ENCODE peak calls at places on chromosomes 4 and X, in six cellular contexts. J, K, O, S, C and R are unnamed samples.
A peak's percentile ranks its signal among the peaks of the same experiment; 100 is the strongest.

GRCh38 chr4:94357624-94358023 is 15.0 kb upstream of the HPGDS start:
- DNase-seq in J (no peak), K (no peak), O (no peak), S (no peak), C (no peak), R (no peak)

GRCh38 chrX:136711147-136711546 is 63.2 kb downstream of the CD40LG start:
- DNase-seq in J (peak; percentile 48), K (peak; percentile 28), O (peak; percentile 59), S (peak; percentile 27), C (no peak), R (no peak)

GRCh38 chr4:60879135-60879701 is 320.9 kb upstream of the ADGRL3 start:
- DNase-seq in J (no peak), K (no peak), O (no peak), S (no peak), C (no peak), R (no peak)

GRCh38 chrX:150036641-150037040 is 98.3 kb upstream of the EOLA2 start:
- DNase-seq in J (no peak), K (no peak), O (no peak), S (no peak), C (no peak), R (no peak)

GRCh38 chr4:8274772-8275241 is 5.3 kb downstream of the HTRA3 start:
- DNase-seq in J (peak; percentile 94), K (peak; percentile 82), O (no peak), S (peak; percentile 65), C (peak; percentile 98), R (no peak)

GRCh38 chr4:8201341-8201781 is 2.3 kb downstream of the SH3TC1 start:
- DNase-seq in J (no peak), K (no peak), O (no peak), S (no peak), C (no peak), R (peak; percentile 62)

GRCh38 chr4:6257243-6258025 is 12.2 kb upstream of the WFS1 start:
- DNase-seq in J (no peak), K (no peak), O (no peak), S (no peak), C (no peak), R (no peak)

GRCh38 chrX:41730101-41730500 is 6.1 kb downstream of the GPR82 start:
- DNase-seq in J (no peak), K (no peak), O (no peak), S (no peak), C (peak; percentile 25), R (no peak)

GRCh38 chr4:140004580-140005314 is 149.2 kb downstream of the MAML3 start:
- DNase-seq in J (peak; percentile 70), K (peak; percentile 23), O (no peak), S (no peak), C (peak; percentile 32), R (no peak)

GRCh38 chrX:136306182-136306581 is 5.4 kb downstream of the ADGRG4 start:
- DNase-seq in J (no peak), K (no peak), O (no peak), S (no peak), C (no peak), R (no peak)

GRCh38 chr4:118741456-118741855 is 56.3 kb downstream of the METTL14 start:
- DNase-seq in J (no peak), K (no peak), O (no peak), S (no peak), C (no peak), R (no peak)

GRCh38 chrX:124010157-124010556 is 48.7 kb downstream of the STAG2 start:
- DNase-seq in J (no peak), K (no peak), O (no peak), S (no peak), C (no peak), R (no peak)

GRCh38 chr4:80307774-80308465 is 27.6 kb upstream of the CFAP299 start:
- DNase-seq in J (peak; percentile 34), K (no peak), O (no peak), S (no peak), C (peak; percentile 61), R (no peak)

GRCh38 chr4:52076731-52077130 is 25.6 kb downstream of the SPATA18 start:
- DNase-seq in J (peak; percentile 29), K (no peak), O (no peak), S (no peak), C (peak; percentile 9), R (no peak)

GRCh38 chr4:11495291-11495690 is 66.6 kb upstream of the HS3ST1 start:
- DNase-seq in J (no peak), K (no peak), O (no peak), S (no peak), C (no peak), R (no peak)

GRCh38 chr4:6134612-6135220 is 65.6 kb downstream of the JAKMIP1 start:
- DNase-seq in J (no peak), K (no peak), O (peak; percentile 75), S (no peak), C (no peak), R (peak; percentile 54)

GRCh38 chr4:140343303-140343702 is 30.1 kb upstream of the SCOC start:
- DNase-seq in J (no peak), K (no peak), O (no peak), S (peak; percentile 93), C (no peak), R (no peak)

GRCh38 chr4:57588557-57588956 is 478.4 kb upstream of the IGFBP7 start:
- DNase-seq in J (no peak), K (no peak), O (no peak), S (no peak), C (no peak), R (no peak)

GRCh38 chr4:176781739-176782100 is 11.0 kb downstream of the VEGFC start:
- DNase-seq in J (no peak), K (no peak), O (no peak), S (no peak), C (no peak), R (no peak)

GRCh38 chr4:31539279-31540074 is 819.3 kb downstream of the PCDH7 start:
- DNase-seq in J (no peak), K (no peak), O (no peak), S (no peak), C (no peak), R (no peak)

GRCh38 chr4:16884673-16885460 is 13.6 kb downstream of the LDB2 start:
- DNase-seq in J (no peak), K (no peak), O (no peak), S (no peak), C (no peak), R (no peak)

GRCh38 chr4:112327950-112328349 is 30.8 kb downstream of the ALPK1 start:
- DNase-seq in J (no peak), K (no peak), O (peak; percentile 72), S (no peak), C (peak; percentile 32), R (peak; percentile 46)

GRCh38 chrX:100895365-100896075 is 21.4 kb upstream of the NOX1 start:
- DNase-seq in J (no peak), K (no peak), O (peak; percentile 35), S (no peak), C (peak; percentile 22), R (peak; percentile 15)

GRCh38 chr4:173039617-173040176 is 128.9 kb upstream of the GALNT7 start:
- DNase-seq in J (no peak), K (no peak), O (no peak), S (no peak), C (no peak), R (no peak)

GRCh38 chrX:114905251-114905650 is 112.2 kb downstream of the IL13RA2 start:
- DNase-seq in J (no peak), K (no peak), O (peak; percentile 71), S (no peak), C (no peak), R (no peak)

GRCh38 chr4:61740950-61741638 is 541.0 kb downstream of the ADGRL3 start:
- DNase-seq in J (peak; percentile 34), K (no peak), O (peak; percentile 37), S (no peak), C (no peak), R (no peak)

GRCh38 chrX:139448996-139449395 is 81.5 kb upstream of the F9 start:
- DNase-seq in J (no peak), K (no peak), O (no peak), S (no peak), C (peak; percentile 1), R (no peak)

GRCh38 chr4:125750827-125751466 is 436.2 kb downstream of the FAT4 start:
- DNase-seq in J (no peak), K (no peak), O (no peak), S (no peak), C (peak; percentile 67), R (no peak)
- TF ChIP-seq CTCF in J (peak; percentile 60), K (peak; percentile 66), O (no peak), S (no peak), C (peak; percentile 40), R (no peak)

DNA sequence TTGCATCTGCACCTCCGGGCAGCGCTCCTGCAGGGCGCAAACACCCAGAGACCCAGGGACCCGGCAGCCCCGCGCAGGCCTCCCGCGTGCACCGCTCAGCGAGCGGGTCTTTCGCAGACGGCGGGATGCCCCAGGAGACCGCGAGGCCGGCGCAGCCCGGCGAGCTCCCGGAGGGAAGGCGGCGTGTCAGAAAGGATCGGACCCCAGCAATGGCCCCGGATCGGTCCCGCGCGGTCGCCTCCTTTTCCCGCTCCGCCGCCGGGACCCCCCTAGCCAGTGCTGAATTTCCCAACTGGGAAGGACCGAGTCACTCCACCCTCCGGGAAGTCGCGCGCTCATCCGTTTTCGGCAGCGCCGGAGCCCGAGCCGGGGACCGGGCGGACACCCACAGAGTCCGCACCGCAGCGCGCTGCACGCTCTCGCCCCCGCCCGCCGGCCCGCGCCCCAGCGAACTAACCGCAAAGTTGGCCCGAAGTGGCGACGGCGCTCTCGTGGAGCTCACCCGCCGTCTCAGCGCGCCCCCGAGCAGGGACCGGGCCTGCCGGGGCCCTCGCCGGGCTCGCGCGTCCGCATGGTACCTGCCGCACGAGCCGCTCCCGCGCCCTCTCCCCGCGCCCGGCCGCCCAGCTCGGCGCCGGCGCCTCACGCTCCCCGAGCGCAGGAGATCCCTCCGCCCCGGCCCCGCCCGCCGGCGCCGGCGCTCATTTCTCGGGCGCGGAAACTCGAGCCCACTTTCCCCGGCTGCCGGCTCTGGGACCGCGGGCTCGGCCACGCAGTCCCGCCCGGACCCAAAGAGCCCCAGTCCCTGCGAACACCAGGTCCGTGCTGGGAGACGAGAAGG is at the start of gene FAT1:
- DNase-seq in J (peak; percentile 71), K (peak; percentile 40), O (peak; percentile 74), S (peak; percentile 66), C (peak; percentile 88), R (no peak)
- H3K4me3 ChIP-seq in J (peak within 1 kb of the TSS; percentile 79), K (peak within 1 kb of the TSS; percentile 77), O (peak within 1 kb of the TSS; percentile 67), S (peak within 1 kb of the TSS; percentile 76), C (peak within 1 kb of the TSS; percentile 92), R (no peak within 1 kb of the TSS)

DNA sequence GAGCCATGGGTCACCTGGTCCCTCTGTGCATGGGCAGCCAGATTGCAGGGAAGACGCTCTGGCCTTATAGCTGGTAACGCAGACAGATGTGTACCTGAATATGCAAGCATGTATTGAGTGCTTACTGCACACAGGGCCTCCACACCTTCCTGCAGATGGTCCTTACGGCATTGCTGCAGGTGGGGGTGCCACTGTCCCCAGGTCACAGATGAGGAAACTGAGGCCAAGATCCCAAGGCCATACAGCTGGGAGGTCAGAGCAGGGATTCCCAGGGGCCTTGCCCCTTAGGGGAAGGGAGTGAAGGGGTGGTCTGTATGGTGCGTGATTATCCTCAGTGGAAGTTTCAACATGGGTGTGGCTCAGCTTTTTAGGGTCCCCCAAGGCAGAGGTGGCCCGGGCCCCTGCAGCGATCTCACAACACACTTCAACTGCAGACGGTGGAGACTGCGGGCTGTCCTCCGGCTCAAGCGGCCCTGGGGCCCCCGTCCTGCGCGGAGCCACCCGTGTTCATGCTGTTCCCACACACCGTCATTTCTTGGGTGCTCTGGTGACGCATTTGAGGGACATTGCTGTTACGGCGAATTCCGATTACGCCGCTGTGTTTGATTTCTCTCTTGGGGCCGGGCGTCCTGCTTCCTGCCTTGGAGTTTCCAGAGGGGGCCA is 8.1 kb downstream of the DOK7 start:
- DNase-seq in J (no peak), K (no peak), O (no peak), S (no peak), C (no peak), R (no peak)
- TF ChIP-seq CTCF in J (no peak), K (no peak), O (no peak), S (no peak), C (no peak), R (no peak)

GRCh38 chr4:971670-972500 is 1.5 kb downstream of the DGKQ start:
- DNase-seq in J (no peak), K (no peak), O (no peak), S (peak; percentile 95), C (no peak), R (no peak)
- H3K4me3 ChIP-seq in J (peak overlapping the region; percentile 82), K (no peak overlapping the region), O (no peak overlapping the region), S (peak overlapping the region; percentile 94), C (peak overlapping the region; percentile 68), R (peak overlapping the region; percentile 74)